ENCODE peak calls at places on chromosomes 11 and 22, in seven cellular contexts. One of them, this sample, is unnamed.

GRCh38 chr11:121965330-121965729 is 150.7 kb downstream of the BLID start:
- DNase-seq in upper lobe of right lung: no peak
- DNase-seq in tibial nerve: no peak
- DNase-seq in SK-N-SH: no peak
- DNase-seq in suprapubic skin: no peak
- DNase-seq in fibroblast of lung: peak; percentile 65
- DNase-seq in heart left ventricle: no peak
- DNase-seq in this sample: no peak

GRCh38 chr11:120236169-120237107 is 3.5 kb upstream of the POU2F3 start:
- DNase-seq in upper lobe of right lung: no peak
- DNase-seq in tibial nerve: no peak
- DNase-seq in SK-N-SH: no peak
- DNase-seq in suprapubic skin: no peak
- DNase-seq in fibroblast of lung: peak; percentile 63
- DNase-seq in heart left ventricle: no peak
- DNase-seq in this sample: no peak

GRCh38 chr11:96050435-96051182 is 126.7 kb upstream of the MTMR2 start:
- DNase-seq in upper lobe of right lung: no peak
- DNase-seq in tibial nerve: no peak
- DNase-seq in SK-N-SH: no peak
- DNase-seq in suprapubic skin: no peak
- DNase-seq in fibroblast of lung: peak; percentile 81
- DNase-seq in heart left ventricle: no peak
- DNase-seq in this sample: no peak

GRCh38 chr11:42265072-42265471 is 805.6 kb upstream of the LRRC4C start:
- DNase-seq in upper lobe of right lung: no peak
- DNase-seq in tibial nerve: no peak
- DNase-seq in SK-N-SH: no peak
- DNase-seq in suprapubic skin: no peak
- DNase-seq in fibroblast of lung: no peak
- DNase-seq in heart left ventricle: no peak
- DNase-seq in this sample: no peak

GRCh38 chr11:83042966-83043711 is 28.6 kb downstream of the RAB30 start:
- DNase-seq in upper lobe of right lung: no peak
- DNase-seq in tibial nerve: no peak
- DNase-seq in SK-N-SH: no peak
- DNase-seq in suprapubic skin: no peak
- DNase-seq in fibroblast of lung: peak; percentile 34
- DNase-seq in heart left ventricle: no peak
- DNase-seq in this sample: no peak

GRCh38 chr11:75718406-75719088 is 909 bp downstream of the MOGAT2 start:
- DNase-seq in upper lobe of right lung: no peak
- DNase-seq in tibial nerve: no peak
- DNase-seq in SK-N-SH: no peak
- DNase-seq in suprapubic skin: no peak
- DNase-seq in fibroblast of lung: no peak
- DNase-seq in heart left ventricle: no peak
- DNase-seq in this sample: no peak

GRCh38 chr22:20561882-20562281 is 54.5 kb downstream of the MED15 start:
- DNase-seq in upper lobe of right lung: no peak
- DNase-seq in tibial nerve: no peak
- DNase-seq in SK-N-SH: no peak
- DNase-seq in suprapubic skin: peak; percentile 5
- DNase-seq in fibroblast of lung: no peak
- DNase-seq in heart left ventricle: no peak
- DNase-seq in this sample: no peak

GRCh38 chr11:993632-994167 is 42.8 kb downstream of the MUC6 start:
- DNase-seq in upper lobe of right lung: no peak
- DNase-seq in tibial nerve: no peak
- DNase-seq in SK-N-SH: no peak
- DNase-seq in suprapubic skin: no peak
- DNase-seq in fibroblast of lung: no peak
- DNase-seq in heart left ventricle: no peak
- DNase-seq in this sample: no peak

GRCh38 chr11:60786811-60787567 is 1.9 kb downstream of the MS4A10 start:
- DNase-seq in upper lobe of right lung: no peak
- DNase-seq in tibial nerve: peak; percentile 62
- DNase-seq in SK-N-SH: no peak
- DNase-seq in suprapubic skin: peak; percentile 34
- DNase-seq in fibroblast of lung: peak; percentile 65
- DNase-seq in heart left ventricle: peak; percentile 90
- DNase-seq in this sample: no peak

GRCh38 chr11:124214027-124214426 is 26.9 kb upstream of the OR8G1 start:
- DNase-seq in upper lobe of right lung: no peak
- DNase-seq in tibial nerve: no peak
- DNase-seq in SK-N-SH: no peak
- DNase-seq in suprapubic skin: no peak
- DNase-seq in fibroblast of lung: no peak
- DNase-seq in heart left ventricle: no peak
- DNase-seq in this sample: no peak

GRCh38 chr11:107962181-107962580 is 33.9 kb downstream of the RAB39A start:
- DNase-seq in upper lobe of right lung: no peak
- DNase-seq in tibial nerve: no peak
- DNase-seq in SK-N-SH: no peak
- DNase-seq in suprapubic skin: no peak
- DNase-seq in fibroblast of lung: peak; percentile 26
- DNase-seq in heart left ventricle: no peak
- DNase-seq in this sample: no peak

GRCh38 chr11:64790205-64791095 is 12.1 kb upstream of the SF1 start:
- DNase-seq in upper lobe of right lung: peak; percentile 56
- DNase-seq in tibial nerve: no peak
- DNase-seq in SK-N-SH: no peak
- DNase-seq in suprapubic skin: no peak
- DNase-seq in fibroblast of lung: no peak
- DNase-seq in heart left ventricle: no peak
- DNase-seq in this sample: no peak

GRCh38 chr22:17436382-17436951 is 67.2 kb downstream of the CECR2 start:
- DNase-seq in upper lobe of right lung: no peak
- DNase-seq in tibial nerve: no peak
- DNase-seq in SK-N-SH: no peak
- DNase-seq in suprapubic skin: no peak
- DNase-seq in fibroblast of lung: peak; percentile 20
- DNase-seq in heart left ventricle: no peak
- DNase-seq in this sample: no peak

GRCh38 chr22:46613606-46613997 is 6.6 kb upstream of the GRAMD4 start:
- DNase-seq in upper lobe of right lung: no peak
- DNase-seq in tibial nerve: no peak
- DNase-seq in SK-N-SH: no peak
- DNase-seq in suprapubic skin: no peak
- DNase-seq in fibroblast of lung: no peak
- DNase-seq in heart left ventricle: no peak
- DNase-seq in this sample: no peak

GRCh38 chr11:95076416-95076815 is 9.7 kb downstream of the SRSF8 start:
- DNase-seq in upper lobe of right lung: no peak
- DNase-seq in tibial nerve: peak; percentile 57
- DNase-seq in SK-N-SH: no peak
- DNase-seq in suprapubic skin: no peak
- DNase-seq in fibroblast of lung: peak; percentile 87
- DNase-seq in heart left ventricle: no peak
- DNase-seq in this sample: no peak

GRCh38 chr11:47183969-47184368 is 2.3 kb downstream of the PACSIN3 start:
- DNase-seq in upper lobe of right lung: no peak
- DNase-seq in tibial nerve: no peak
- DNase-seq in SK-N-SH: peak; percentile 3
- DNase-seq in suprapubic skin: no peak
- DNase-seq in fibroblast of lung: no peak
- DNase-seq in heart left ventricle: peak; percentile 59
- DNase-seq in this sample: no peak

GRCh38 chr22:43957871-43958270 is 2.6 kb downstream of the SAMM50 start:
- DNase-seq in upper lobe of right lung: peak; percentile 18
- DNase-seq in tibial nerve: no peak
- DNase-seq in SK-N-SH: no peak
- DNase-seq in suprapubic skin: no peak
- DNase-seq in fibroblast of lung: peak; percentile 33
- DNase-seq in heart left ventricle: no peak
- DNase-seq in this sample: no peak

DNA sequence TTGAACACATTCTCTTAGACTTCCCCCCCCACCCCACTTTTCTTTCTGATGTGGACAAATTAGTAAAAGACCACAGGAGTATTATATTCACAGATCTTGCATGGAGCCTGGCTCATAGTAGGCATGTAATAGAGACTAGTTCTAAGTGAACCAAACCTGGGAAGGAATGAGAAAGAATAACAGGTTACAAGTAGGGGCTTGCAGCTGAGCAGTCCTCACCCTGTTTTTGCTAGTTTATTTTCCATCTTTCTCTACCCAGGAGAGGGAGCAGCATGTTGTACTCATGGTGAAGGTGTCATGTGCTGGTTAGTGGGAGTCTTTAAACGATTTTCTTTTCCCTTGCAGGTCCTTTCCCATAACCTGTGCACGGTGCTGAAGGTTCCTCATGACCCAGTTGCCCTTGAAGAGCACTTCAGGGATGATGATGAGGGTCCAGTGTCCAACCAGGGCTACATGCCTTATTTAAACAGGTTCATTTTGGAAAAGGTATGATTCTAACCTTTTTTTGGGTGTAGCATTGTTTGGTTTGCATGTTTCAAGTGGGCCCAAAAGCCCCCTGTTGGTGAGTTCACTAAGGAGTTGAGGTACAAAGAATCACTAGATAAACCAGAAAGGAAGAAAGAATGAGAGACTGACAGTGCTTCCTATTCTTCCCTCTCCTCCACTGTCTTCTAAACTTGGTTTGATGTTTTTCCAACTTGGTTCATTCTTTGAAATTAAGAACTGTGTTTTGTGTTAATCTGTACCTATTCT is 30.1 kb downstream of the SWAP70 start:
- DNase-seq in upper lobe of right lung: no peak
- DNase-seq in tibial nerve: no peak
- DNase-seq in SK-N-SH: no peak
- DNase-seq in suprapubic skin: no peak
- DNase-seq in fibroblast of lung: no peak
- DNase-seq in heart left ventricle: no peak
- DNase-seq in this sample: no peak
- H3K27ac ChIP-seq in upper lobe of right lung: no peak overlapping the region
- H3K27ac ChIP-seq in tibial nerve: no peak overlapping the region
- H3K27ac ChIP-seq in SK-N-SH: no peak overlapping the region
- H3K27ac ChIP-seq in suprapubic skin: peak overlapping the region; percentile 0
- H3K27ac ChIP-seq in fibroblast of lung: no peak overlapping the region
- H3K27ac ChIP-seq in heart left ventricle: no peak overlapping the region
- H3K27ac ChIP-seq in this sample: no peak overlapping the region

DNA sequence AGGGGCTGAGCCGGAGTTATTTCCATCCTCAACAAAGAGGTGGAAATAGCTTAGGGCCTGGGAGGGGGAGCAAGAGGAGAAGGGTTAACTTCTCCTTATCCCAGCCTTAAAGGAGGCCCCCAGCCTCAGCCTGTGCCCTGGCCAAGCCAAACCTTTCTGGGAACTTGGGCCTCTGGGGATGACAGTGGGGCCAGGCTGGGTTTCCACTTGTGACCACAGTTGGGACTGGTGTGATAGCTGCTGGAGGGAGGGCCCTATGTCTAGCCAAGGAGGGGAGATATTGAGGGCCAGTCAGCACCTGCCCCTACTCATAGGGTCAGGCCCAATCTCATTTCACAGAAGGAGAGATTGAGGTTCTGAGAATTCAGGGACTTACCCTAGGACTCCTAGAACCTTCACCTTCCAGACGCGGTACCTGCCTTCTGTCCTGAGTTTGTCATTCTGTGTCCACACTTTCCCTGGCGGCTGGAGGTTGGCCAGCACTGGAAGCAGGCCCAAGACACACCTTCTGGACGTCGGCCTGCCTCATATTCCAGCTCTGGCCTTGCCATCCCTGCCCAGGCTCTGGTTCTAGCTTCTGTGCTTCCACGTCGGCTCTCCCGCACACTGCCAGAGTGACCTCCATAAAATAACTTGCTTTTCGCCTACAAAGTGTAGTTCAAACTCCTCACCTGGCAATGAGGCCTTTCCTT is 3.1 kb downstream of the RELT start:
- DNase-seq in upper lobe of right lung: peak; percentile 87
- DNase-seq in tibial nerve: no peak
- DNase-seq in SK-N-SH: no peak
- DNase-seq in suprapubic skin: no peak
- DNase-seq in fibroblast of lung: no peak
- DNase-seq in heart left ventricle: no peak
- DNase-seq in this sample: no peak
- H3K36me3 ChIP-seq in upper lobe of right lung: no peaks in the 10 kb centered on the region
- H3K36me3 ChIP-seq in tibial nerve: no peaks in the 10 kb centered on the region
- H3K36me3 ChIP-seq in SK-N-SH: no peaks in the 10 kb centered on the region
- H3K36me3 ChIP-seq in suprapubic skin: no peaks in the 10 kb centered on the region
- H3K36me3 ChIP-seq in fibroblast of lung: no peaks in the 10 kb centered on the region
- H3K36me3 ChIP-seq in heart left ventricle: no peaks in the 10 kb centered on the region
- H3K36me3 ChIP-seq in this sample: no peaks in the 10 kb centered on the region

GRCh38 chr22:31475778-31476177 is 13.9 kb downstream of the EIF4ENIF1 start:
- DNase-seq in upper lobe of right lung: no peak
- DNase-seq in tibial nerve: no peak
- DNase-seq in SK-N-SH: no peak
- DNase-seq in suprapubic skin: no peak
- DNase-seq in fibroblast of lung: no peak
- DNase-seq in heart left ventricle: no peak
- DNase-seq in this sample: no peak
- H3K27ac ChIP-seq in upper lobe of right lung: no peak overlapping the region
- H3K27ac ChIP-seq in tibial nerve: no peak overlapping the region
- H3K27ac ChIP-seq in SK-N-SH: no peak overlapping the region
- H3K27ac ChIP-seq in suprapubic skin: no peak overlapping the region
- H3K27ac ChIP-seq in fibroblast of lung: no peak overlapping the region
- H3K27ac ChIP-seq in heart left ventricle: no peak overlapping the region
- H3K27ac ChIP-seq in this sample: no peak overlapping the region

GRCh38 chr11:44939673-44940072 is 11.0 kb downstream of the TP53I11 start:
- DNase-seq in upper lobe of right lung: no peak
- DNase-seq in tibial nerve: no peak
- DNase-seq in SK-N-SH: no peak
- DNase-seq in suprapubic skin: no peak
- DNase-seq in fibroblast of lung: no peak
- DNase-seq in heart left ventricle: peak; percentile 62
- DNase-seq in this sample: no peak

GRCh38 chr11:44940835-44941234 is 9.8 kb downstream of the TP53I11 start:
- DNase-seq in upper lobe of right lung: no peak
- DNase-seq in tibial nerve: no peak
- DNase-seq in SK-N-SH: no peak
- DNase-seq in suprapubic skin: no peak
- DNase-seq in fibroblast of lung: no peak
- DNase-seq in heart left ventricle: no peak
- DNase-seq in this sample: no peak

GRCh38 chr11:44942029-44942710 is 8.5 kb downstream of the TP53I11 start:
- DNase-seq in upper lobe of right lung: no peak
- DNase-seq in tibial nerve: no peak
- DNase-seq in SK-N-SH: no peak
- DNase-seq in suprapubic skin: no peak
- DNase-seq in fibroblast of lung: no peak
- DNase-seq in heart left ventricle: no peak
- DNase-seq in this sample: no peak

GRCh38 chr11:44941286-44942021 is 9.2 kb downstream of the TP53I11 start:
- DNase-seq in upper lobe of right lung: no peak
- DNase-seq in tibial nerve: no peak
- DNase-seq in SK-N-SH: no peak
- DNase-seq in suprapubic skin: no peak
- DNase-seq in fibroblast of lung: no peak
- DNase-seq in heart left ventricle: no peak
- DNase-seq in this sample: peak; percentile 2

DNA sequence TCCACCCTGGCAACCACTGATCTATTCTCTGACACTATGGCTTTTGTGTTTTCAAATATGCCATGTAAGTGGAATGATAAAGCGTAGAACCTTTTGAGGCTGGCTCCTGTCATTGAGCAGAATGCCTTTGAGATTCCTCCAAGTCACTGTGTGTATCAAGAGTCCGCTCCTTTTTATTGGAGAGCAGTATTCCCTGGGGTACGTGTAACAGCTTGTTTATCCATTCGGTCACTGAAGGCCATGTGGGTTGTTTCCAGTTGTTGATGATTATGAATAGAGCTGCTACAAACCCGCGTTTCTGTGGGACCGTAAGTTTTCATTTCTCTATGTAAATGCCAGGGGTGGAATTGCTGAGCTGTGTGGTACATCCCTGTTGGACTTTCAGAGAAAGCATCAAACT is 10.3 kb downstream of the TP53I11 start:
- DNase-seq in upper lobe of right lung: no peak
- DNase-seq in tibial nerve: no peak
- DNase-seq in SK-N-SH: no peak
- DNase-seq in suprapubic skin: no peak
- DNase-seq in fibroblast of lung: no peak
- DNase-seq in heart left ventricle: no peak
- DNase-seq in this sample: no peak
- H3K36me3 ChIP-seq in upper lobe of right lung: peaks cover 23% of the 10 kb centered on the region
- H3K36me3 ChIP-seq in tibial nerve: no peaks in the 10 kb centered on the region
- H3K36me3 ChIP-seq in SK-N-SH: no peaks in the 10 kb centered on the region
- H3K36me3 ChIP-seq in suprapubic skin: peaks cover 1% of the 10 kb centered on the region
- H3K36me3 ChIP-seq in fibroblast of lung: peaks cover 4% of the 10 kb centered on the region
- H3K36me3 ChIP-seq in heart left ventricle: peaks cover 12% of the 10 kb centered on the region
- H3K36me3 ChIP-seq in this sample: no peaks in the 10 kb centered on the region